ENCODE peak calls at places on chromosomes 3 and 15, in four cellular contexts. A, T, J and G are unnamed samples.

GRCh38 chr3:141996437-141996836 is 120.0 kb downstream of the ATP1B3 start:
- DNase-seq in J (no peak), T (no peak), A (no peak), G (no peak)

GRCh38 chr3:18018491-18019177 is 276.2 kb upstream of the TBC1D5 start:
- DNase-seq in T (no peak), A (no peak), J (no peak), G (no peak)

GRCh38 chr3:182597621-182598041 is 195.7 kb upstream of the ATP11B start:
- DNase-seq in A (no peak), T (no peak), J (no peak), G (no peak)

GRCh38 chr15:99621767-99622166 is 56.0 kb downstream of the MEF2A start:
- DNase-seq in A (no peak), J (no peak), T (no peak), G (no peak)

GRCh38 chr3:44011680-44012079 is 230.0 kb upstream of the TOPAZ1 start:
- DNase-seq in T (no peak), J (no peak), A (no peak), G (no peak)

GRCh38 chr3:196994056-196994455 is 25.4 kb upstream of the PIGZ start:
- DNase-seq in J (no peak), A (no peak), T (no peak), G (no peak)

GRCh38 chr3:43998374-43998840 is 243.3 kb upstream of the TOPAZ1 start:
- DNase-seq in A (no peak), J (no peak), T (no peak), G (no peak)

GRCh38 chr3:39869890-39870289 is 60.5 kb downstream of the MYRIP start:
- DNase-seq in A (no peak), J (no peak), T (no peak), G (no peak)

GRCh38 chr3:197212290-197212689 is 86.1 kb downstream of the DLG1 start:
- DNase-seq in J (no peak), A (no peak), T (no peak), G (no peak)

GRCh38 chr3:169604568-169604967 is 58.9 kb downstream of the MECOM start:
- DNase-seq in A (no peak), T (no peak), J (no peak), G (no peak)
- TF ChIP-seq CTCF in A (no peak), T (no peak), J (no peak), G (no peak)

GRCh38 chr3:6124875-6125274 is 736.0 kb upstream of the GRM7 start:
- DNase-seq in T (no peak), J (no peak), A (no peak), G (no peak)

GRCh38 chr3:6119367-6119766 is 741.5 kb upstream of the GRM7 start:
- DNase-seq in J (no peak), T (no peak), A (no peak), G (no peak)

GRCh38 chr3:6125520-6125919 is 735.4 kb upstream of the GRM7 start:
- DNase-seq in T (no peak), A (no peak), J (no peak), G (no peak)

DNA sequence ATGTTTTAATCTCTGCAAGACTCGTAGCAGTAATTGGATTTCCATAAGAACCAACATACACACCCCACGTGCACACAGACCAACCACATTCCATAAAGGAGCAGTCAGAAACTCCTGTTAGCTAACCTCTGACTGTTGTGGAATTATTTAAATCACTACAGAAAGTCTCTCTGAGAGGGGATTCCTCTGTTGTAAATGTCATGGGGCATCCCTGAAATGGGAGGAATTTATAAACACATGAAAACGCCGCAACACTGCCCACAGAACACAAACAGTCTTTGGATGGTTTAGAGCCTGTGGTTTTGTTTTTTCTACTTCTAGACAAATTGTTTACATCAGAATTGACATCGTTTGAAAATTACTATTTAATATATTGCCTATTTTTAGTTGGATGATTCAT is 740.1 kb upstream of the GRM7 start:
- DNase-seq in J (no peak), T (no peak), A (no peak), G (no peak)
- TF ChIP-seq CTCF in J (no peak), T (no peak), A (no peak), G (no peak)

GRCh38 chr15:76967067-76967466 is 27.9 kb upstream of the PSTPIP1 start:
- DNase-seq in A (no peak), J (no peak), T (no peak), G (no peak)

GRCh38 chr15:76961277-76962010 is 29.9 kb downstream of the RCN2 start:
- DNase-seq in J (no peak), A (no peak), T (no peak), G (no peak)

GRCh38 chr15:76962337-76963013 is 30.9 kb downstream of the RCN2 start:
- DNase-seq in T (no peak), J (no peak), A (no peak), G (no peak)

GRCh38 chr15:76964157-76964556 is 30.8 kb upstream of the PSTPIP1 start:
- DNase-seq in A (no peak), T (no peak), J (no peak), G (no peak)

GRCh38 chr15:76963596-76963995 is 31.3 kb upstream of the PSTPIP1 start:
- DNase-seq in A (no peak), T (no peak), J (no peak), G (no peak)
- TF ChIP-seq CTCF in A (no peak), T (no peak), J (no peak), G (no peak)

DNA sequence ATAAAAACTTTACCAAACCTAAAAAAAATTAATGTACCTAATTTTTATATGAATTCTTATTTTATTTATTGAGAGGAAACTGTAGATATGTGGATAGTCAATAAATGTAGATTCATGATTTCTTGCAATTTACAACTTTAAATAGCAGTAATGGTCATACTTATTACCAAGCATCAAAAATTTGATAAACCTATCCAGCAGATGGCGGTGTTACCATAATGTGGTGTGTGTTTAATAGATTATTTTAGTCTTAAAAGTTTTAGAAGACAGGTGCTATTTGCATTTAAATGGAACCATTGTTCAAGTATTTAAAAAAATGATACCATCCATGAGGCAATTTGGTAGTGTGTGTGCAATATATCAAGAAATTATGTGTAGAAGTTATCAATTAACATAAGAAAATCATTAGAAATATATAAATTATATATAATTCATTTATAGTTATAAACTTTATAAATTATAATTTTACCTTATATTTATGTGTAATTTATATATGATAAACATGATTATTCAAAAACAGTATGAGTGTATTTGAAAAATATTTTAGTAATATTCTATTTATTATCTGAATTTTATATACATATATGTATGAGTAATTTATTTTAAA is 176.0 kb upstream of the BCHE start:
- DNase-seq in J (no peak), T (no peak), A (no peak), G (no peak)
- TF ChIP-seq CTCF in J (no peak), T (peak; percentile 18), A (no peak), G (no peak)

DNA sequence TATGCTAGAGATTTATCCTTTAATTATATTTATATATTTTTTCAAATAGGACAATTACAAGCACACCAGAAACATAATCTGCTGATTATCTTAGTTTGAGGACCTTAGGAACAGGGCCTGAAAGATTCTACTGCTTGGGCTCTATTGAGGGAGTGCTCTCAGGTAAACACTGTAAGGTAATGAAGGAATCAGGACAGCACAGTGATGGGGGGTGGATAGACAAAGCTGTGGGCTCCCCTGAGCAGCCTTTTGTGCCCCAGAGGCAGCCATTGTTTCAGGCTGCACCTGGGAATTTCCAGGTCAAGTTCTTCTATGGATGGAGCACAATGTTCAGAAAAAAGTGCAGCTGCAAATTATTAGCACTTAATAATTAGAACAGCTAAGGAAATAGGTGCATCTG is 848.0 kb upstream of the CADM2 start:
- DNase-seq in A (no peak), T (no peak), J (no peak), G (no peak)
- TF ChIP-seq CTCF in A (no peak), T (no peak), J (no peak), G (no peak)

DNA sequence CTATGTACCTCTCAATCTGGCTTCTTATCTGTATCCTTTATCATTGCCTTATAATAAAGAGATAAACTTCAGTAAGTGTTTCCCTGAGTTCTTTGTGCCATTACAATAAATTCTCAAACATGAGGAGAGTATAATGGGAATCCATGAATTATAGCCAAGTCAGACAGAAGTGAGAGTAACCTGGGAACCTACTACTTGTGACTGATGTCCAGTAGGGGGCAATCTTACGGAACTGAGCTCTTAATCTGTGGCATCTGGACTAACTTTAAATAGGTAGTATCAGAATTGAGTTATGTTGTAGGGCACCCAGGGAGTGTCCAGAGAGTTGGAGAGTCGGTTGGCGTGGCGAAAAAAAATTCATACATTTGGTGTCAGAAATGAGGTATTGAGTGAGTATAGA is 542.6 kb downstream of the ZBBX start:
- DNase-seq in T (no peak), A (no peak), J (no peak), G (no peak)
- TF ChIP-seq CTCF in T (no peak), A (no peak), J (no peak), G (no peak)

GRCh38 chr3:129485681-129486056 is 42.8 kb upstream of the RHO start:
- DNase-seq in A (no peak), J (no peak), T (peak; percentile 89), G (no peak)

GRCh38 chr3:129486057-129487035 is 42.1 kb upstream of the RHO start:
- DNase-seq in J (no peak), T (peak; percentile 45), A (no peak), G (no peak)

GRCh38 chr3:129481783-129482332 is 41.8 kb downstream of the IFT122 start:
- DNase-seq in J (peak; percentile 56), A (no peak), T (peak; percentile 72), G (no peak)

GRCh38 chr3:129483870-129484269 is 43.8 kb downstream of the IFT122 start:
- DNase-seq in J (no peak), A (no peak), T (no peak), G (no peak)

DNA sequence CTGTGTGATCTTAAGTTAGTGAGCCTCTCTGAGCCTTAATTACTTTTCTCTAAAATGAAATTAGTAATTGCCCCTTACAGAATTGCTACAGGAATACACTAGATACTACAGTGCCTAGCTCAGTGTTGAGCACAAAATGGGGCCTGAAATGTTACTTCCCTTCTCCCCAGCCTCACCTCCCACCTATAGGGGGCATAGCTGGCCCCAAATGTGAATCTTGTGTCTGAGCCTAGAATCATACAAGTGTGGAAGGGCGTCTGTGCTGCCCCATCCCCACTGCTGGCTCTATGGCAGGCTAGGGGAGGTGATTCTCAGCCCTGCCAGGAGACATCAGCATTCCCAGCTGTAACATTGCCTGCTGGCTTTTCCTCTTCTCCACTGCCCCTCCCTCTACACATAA is 42.7 kb downstream of the IFT122 start:
- DNase-seq in T (no peak), J (no peak), A (no peak), G (no peak)
- TF ChIP-seq CTCF in T (no peak), J (no peak), A (no peak), G (no peak)

GRCh38 chr15:76468722-76469121 is 132.1 kb downstream of the ISL2 start:
- DNase-seq in T (no peak), A (no peak), J (no peak), G (no peak)
- TF ChIP-seq CTCF in T (no peak), A (no peak), J (no peak), G (no peak)